ENCODE peak calls at places on chromosome 11, in nine cellular contexts. Y, K, V, H, F, G, N, U and C are unnamed samples.
A peak's percentile ranks its signal among the peaks of the same experiment; 100 is the strongest.

GRCh38 chr11:28849053-28849452 is 740.9 kb downstream of the METTL15 start:
- DNase-seq in Y (no peak), K (no peak), V (no peak), H (no peak), F (no peak), G (no peak), N (no peak), U (no peak), C (no peak)

GRCh38 chr11:132601863-132602262 is 930.4 kb downstream of the OPCML start:
- DNase-seq in Y (no peak), K (no peak), V (no peak), H (no peak), F (no peak), G (no peak), N (no peak), U (no peak), C (no peak)

GRCh38 chr11:22674470-22675426 is 8.3 kb downstream of the GAS2 start:
- DNase-seq in Y (no peak), K (no peak), V (no peak), H (no peak), F (no peak), G (no peak), N (no peak), U (no peak), C (no peak)

GRCh38 chr11:116525961-116526495 is 246.8 kb downstream of the BUD13 start:
- DNase-seq in Y (no peak), K (no peak), V (no peak), H (no peak), F (no peak), G (no peak), N (no peak), U (no peak), C (no peak)

GRCh38 chr11:17719940-17720795 is 797 bp downstream of the MYOD1 start:
- DNase-seq in Y (no peak), K (no peak), V (peak; percentile 38), H (no peak), F (peak; percentile 16), G (no peak), N (no peak), U (no peak), C (peak; percentile 67)

GRCh38 chr11:26335903-26336302 is 4.0 kb downstream of the ANO3 start:
- DNase-seq in Y (no peak), K (no peak), V (no peak), H (no peak), F (no peak), G (no peak), N (no peak), U (no peak), C (no peak)

GRCh38 chr11:83249972-83250593 is 36.1 kb downstream of the CCDC90B start:
- DNase-seq in Y (peak; percentile 8), K (no peak), V (peak; percentile 71), H (no peak), F (peak; percentile 29), G (peak; percentile 69), N (peak; percentile 55), U (peak; percentile 17), C (peak; percentile 39)

GRCh38 chr11:10019906-10020682 is 273.9 kb downstream of the SBF2 start:
- DNase-seq in Y (peak; percentile 54), K (no peak), V (peak; percentile 53), H (no peak), F (peak; percentile 3), G (no peak), N (no peak), U (no peak), C (no peak)

GRCh38 chr11:18063131-18063530 is 17.1 kb upstream of the TPH1 start:
- DNase-seq in Y (peak; percentile 63), K (no peak), V (no peak), H (no peak), F (peak; percentile 55), G (no peak), N (no peak), U (no peak), C (peak; percentile 30)

GRCh38 chr11:117289795-117290194 is 1.4 kb upstream of the BACE1-AS start:
- DNase-seq in Y (no peak), K (no peak), V (no peak), H (no peak), F (no peak), G (no peak), N (no peak), U (no peak), C (no peak)

GRCh38 chr11:120413480-120413879 is 77.3 kb downstream of the ARHGEF12 start:
- DNase-seq in Y (no peak), K (no peak), V (no peak), H (no peak), F (no peak), G (peak; percentile 85), N (no peak), U (no peak), C (peak; percentile 21)

GRCh38 chr11:102187416-102188125 is 77.3 kb downstream of the YAP1 start:
- DNase-seq in Y (no peak), K (no peak), V (no peak), H (no peak), F (no peak), G (peak; percentile 35), N (no peak), U (no peak), C (peak; percentile 44)